ENCODE peak calls at places on chromosomes 1 and 21, in six cellular contexts. F is naive thymus-derived CD4-positive, alpha-beta T cell; B is neuronal stem cell; W is heart right ventricle; Y is CD8-positive, alpha-beta memory T cell; Q is cardiac muscle cell. U is an unnamed sample.

GRCh38 chr1:199272690-199273089 is 633.9 kb downstream of the PTPRC start:
- DNase-seq in Y (no peak), W (peak; percentile 7), B (no peak), Q (peak; percentile 96), F (no peak), U (no peak)

GRCh38 chr1:221708987-221709386 is 32.9 kb downstream of the DUSP10 start:
- DNase-seq in Q (peak; percentile 40), F (no peak), Y (peak; percentile 69), W (peak; percentile 62), B (peak; percentile 40), U (peak; percentile 38)

GRCh38 chr21:17463441-17463840 is 49.4 kb upstream of the CXADR start:
- DNase-seq in F (no peak), B (no peak), W (no peak), Y (no peak), Q (peak; percentile 88), U (no peak)

GRCh38 chr1:29646161-29646775 is 409.9 kb downstream of the PTPRU start:
- DNase-seq in B (no peak), W (no peak), Q (no peak), Y (no peak), F (no peak), U (no peak)

GRCh38 chr1:50981741-50982140 is 11.7 kb downstream of the CDKN2C start:
- DNase-seq in B (no peak), Q (no peak), F (no peak), W (peak; percentile 10), Y (no peak), U (no peak)

GRCh38 chr1:16612332-16613172 is 812 bp downstream of the NBPF1 start:
- DNase-seq in Q (peak; percentile 92), B (peak; percentile 78), W (peak; percentile 61), F (peak; percentile 55), Y (no peak), U (peak; percentile 66)

GRCh38 chr1:225911207-225912130 is 12.6 kb downstream of the PYCR2 start:
- DNase-seq in B (peak; percentile 44), W (peak; percentile 50), Q (peak; percentile 65), Y (peak; percentile 70), F (peak; percentile 82), U (peak; percentile 40)

GRCh38 chr1:167529829-167530474 is 11.6 kb upstream of the CD247 start:
- DNase-seq in F (no peak), Q (no peak), Y (no peak), W (no peak), B (no peak), U (no peak)

GRCh38 chr21:46371204-46372013 is 47.5 kb downstream of the PCNT start:
- DNase-seq in B (no peak), Q (no peak), F (no peak), Y (no peak), W (no peak), U (peak; percentile 45)

GRCh38 chr1:61254629-61255323 is 172.4 kb downstream of the NFIA start:
- DNase-seq in F (no peak), Y (no peak), W (peak; percentile 84), B (no peak), Q (peak; percentile 80), U (peak; percentile 23)

GRCh38 chr1:204031098-204031710 is 41.7 kb upstream of the SOX13 start:
- DNase-seq in W (no peak), B (no peak), Y (no peak), F (no peak), Q (no peak), U (no peak)

GRCh38 chr1:155093938-155094621 is 15.4 kb downstream of the EFNA3 start:
- DNase-seq in Q (peak; percentile 74), B (no peak), W (peak; percentile 62), F (no peak), Y (no peak), U (no peak)

GRCh38 chr1:33175865-33176264 is 6.0 kb downstream of the TRIM62 start:
- DNase-seq in B (no peak), W (no peak), Q (no peak), F (no peak), Y (no peak), U (no peak)

GRCh38 chr1:115807723-115808122 is 33.2 kb downstream of the NHLH2 start:
- DNase-seq in B (peak; percentile 59), F (peak; percentile 32), Q (peak; percentile 87), W (peak; percentile 59), Y (peak; percentile 7), U (no peak)

GRCh38 chr1:245485996-245486395 is 331.2 kb downstream of the KIF26B start:
- DNase-seq in W (no peak), Q (peak; percentile 17), F (no peak), Y (no peak), B (no peak), U (no peak)

GRCh38 chr1:50971748-50972305 is 1.8 kb downstream of the CDKN2C start:
- DNase-seq in Q (no peak), B (no peak), W (no peak), Y (no peak), F (no peak), U (no peak)

GRCh38 chr1:203584040-203584439 is 42.6 kb upstream of the ATP2B4 start:
- DNase-seq in B (no peak), Q (peak; percentile 57), Y (no peak), W (no peak), F (no peak), U (no peak)

GRCh38 chr1:27005648-27006496 is 6.8 kb downstream of the TENT5B start:
- DNase-seq in F (no peak), Q (no peak), B (no peak), Y (no peak), W (no peak), U (no peak)

GRCh38 chr1:195908121-195908520 is 700.1 kb downstream of the KCNT2 start:
- DNase-seq in W (no peak), B (no peak), F (no peak), Q (no peak), Y (no peak), U (no peak)

GRCh38 chr1:181208076-181208475 is 119.6 kb downstream of the IER5 start:
- DNase-seq in W (no peak), Q (no peak), Y (no peak), F (no peak), B (no peak), U (no peak)

GRCh38 chr1:228469413-228470162 is 17.6 kb upstream of the RNF187 start:
- DNase-seq in W (no peak), Q (no peak), F (no peak), B (no peak), Y (no peak), U (no peak)

GRCh38 chr1:248825909-248826760 is at the start of gene SH3BP5L:
- DNase-seq in Y (peak; percentile 92), F (peak; percentile 87), W (peak; percentile 96), B (peak; percentile 85), Q (peak; percentile 97), U (peak; percentile 93)

GRCh38 chr1:230283678-230284077 is 142.5 kb downstream of the PGBD5 start:
- DNase-seq in Y (no peak), B (no peak), Q (no peak), W (no peak), F (no peak), U (no peak)

GRCh38 chr1:87642581-87643129 is 314.0 kb downstream of the LMO4 start:
- DNase-seq in W (no peak), F (no peak), B (peak; percentile 33), Y (no peak), Q (peak; percentile 33), U (no peak)

GRCh38 chr1:160567858-160568682 is 11.2 kb downstream of the CD84 start:
- DNase-seq in Y (peak; percentile 79), F (peak; percentile 66), B (no peak), Q (no peak), W (no peak), U (peak; percentile 18)

GRCh38 chr1:2930971-2931721 is 90.1 kb upstream of the ACTRT2 start:
- DNase-seq in Q (no peak), W (no peak), Y (no peak), B (no peak), F (no peak), U (no peak)

GRCh38 chr1:242447682-242448081 is 76.8 kb downstream of the PLD5 start:
- DNase-seq in W (no peak), Q (no peak), B (peak; percentile 32), Y (no peak), F (no peak), U (no peak)

GRCh38 chr1:21857142-21857839 is 45.2 kb downstream of the LDLRAD2 start:
- DNase-seq in W (no peak), F (no peak), Q (peak; percentile 36), B (no peak), Y (no peak), U (no peak)

GRCh38 chr1:6358757-6359567 is 34.6 kb downstream of the ACOT7 start:
- DNase-seq in F (peak; percentile 64), Q (peak; percentile 80), Y (peak; percentile 60), W (peak; percentile 53), B (no peak), U (no peak)

GRCh38 chr1:111199329-111199728 is 1.1 kb downstream of the DENND2D start:
- DNase-seq in Q (no peak), Y (no peak), F (no peak), W (no peak), B (no peak), U (no peak)

GRCh38 chr1:245182028-245182427 is 27.2 kb downstream of the KIF26B start:
- DNase-seq in Y (no peak), B (no peak), W (no peak), F (no peak), Q (no peak), U (no peak)

DNA sequence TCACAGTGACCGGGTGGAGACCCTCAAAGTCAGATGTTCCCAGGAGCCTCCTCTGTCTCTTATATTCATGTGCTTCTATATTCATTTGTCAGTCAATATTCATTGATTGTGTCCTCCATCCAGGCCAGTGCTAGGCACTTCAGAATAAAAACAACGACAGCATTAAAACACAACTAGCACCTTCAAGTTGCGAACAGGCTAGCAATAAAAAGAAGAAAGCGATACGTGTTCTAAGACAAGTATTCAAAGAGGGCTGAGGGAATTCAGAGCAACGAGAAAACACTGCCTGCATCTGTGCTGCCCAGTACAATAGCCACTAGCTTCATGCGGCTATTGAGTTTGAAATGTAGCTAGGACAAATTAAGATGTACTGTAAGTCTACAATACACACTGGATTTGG is 138.0 kb downstream of the PLXNA2 start:
- DNase-seq in Q (no peak), F (no peak), B (no peak), W (no peak), Y (no peak), U (no peak)
- H3K36me3 ChIP-seq in Q (no peaks in the 10 kb centered on the region), F (no peaks in the 10 kb centered on the region), B (no peaks in the 10 kb centered on the region), W (no peaks in the 10 kb centered on the region), Y (no peaks in the 10 kb centered on the region), U (no peaks in the 10 kb centered on the region)

GRCh38 chr1:1267488-1268283 is 6.0 kb downstream of the UBE2J2 start:
- DNase-seq in Q (no peak), F (no peak), W (no peak), Y (no peak), B (no peak), U (no peak)
- H3K36me3 ChIP-seq in Q (peaks cover 12% of the 10 kb centered on the region), F (peaks cover 52% of the 10 kb centered on the region), W (peaks cover 56% of the 10 kb centered on the region), Y (peaks cover 9% of the 10 kb centered on the region), B (peaks cover 85% of the 10 kb centered on the region), U (no peaks in the 10 kb centered on the region)

DNA sequence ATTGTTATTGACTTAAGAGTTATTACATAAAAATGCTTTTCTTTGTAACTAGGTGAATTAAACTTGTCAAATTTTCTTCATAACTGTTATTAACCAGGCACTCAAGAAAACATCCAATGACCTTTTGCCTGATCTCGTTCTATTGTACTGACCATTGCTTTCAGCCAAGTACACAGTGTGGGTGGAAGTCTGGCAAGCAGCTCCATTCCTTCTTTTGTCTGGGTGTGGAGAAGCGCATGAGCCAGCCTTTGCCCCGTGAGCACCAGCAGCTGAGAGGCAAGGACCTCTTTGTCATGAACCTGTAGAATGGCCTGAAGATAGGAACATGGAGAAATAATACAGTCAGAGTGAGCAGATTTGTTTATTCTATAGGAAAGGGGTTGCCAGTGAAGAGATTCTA is 57.5 kb downstream of the IARS2 start:
- DNase-seq in Y (no peak), F (no peak), W (peak; percentile 54), B (no peak), Q (peak; percentile 69), U (no peak)
- H3K36me3 ChIP-seq in Y (peaks cover 16% of the 10 kb centered on the region), F (peaks cover 56% of the 10 kb centered on the region), W (peaks cover 85% of the 10 kb centered on the region), B (peaks cover 91% of the 10 kb centered on the region), Q (peaks cover 45% of the 10 kb centered on the region), U (no peaks in the 10 kb centered on the region)

GRCh38 chr1:40256401-40257084 is 1.5 kb upstream of the ZMPSTE24 start:
- DNase-seq in Q (no peak), F (no peak), B (no peak), Y (no peak), W (no peak), U (no peak)
- H3K36me3 ChIP-seq in Q (peaks cover 12% of the 10 kb centered on the region), F (peaks cover 10% of the 10 kb centered on the region), B (peaks cover 28% of the 10 kb centered on the region), Y (peaks cover 14% of the 10 kb centered on the region), W (peaks cover 21% of the 10 kb centered on the region), U (no peaks in the 10 kb centered on the region)